ENCODE peak calls at places on chromosomes 11 and 22, in eight cellular contexts. Q, P, V, F, B, I, X and U are unnamed samples.

GRCh38 chr22:23520875-23521441 is 59.1 kb downstream of the IGLL1 start:
- DNase-seq in Q (peak), P (peak), V (peak), F (no peak), B (no peak), I (peak), X (no peak), U (no peak)

GRCh38 chr11:119861160-119861559 is 132.2 kb upstream of the NECTIN1 start:
- DNase-seq in Q (no peak), P (no peak), V (no peak), F (no peak), B (no peak), I (no peak), X (no peak), U (no peak)

GRCh38 chr11:82756765-82757650 is 23.3 kb upstream of the FAM181B start:
- DNase-seq in Q (no peak), P (no peak), V (no peak), F (no peak), B (no peak), I (no peak), X (no peak), U (no peak)

GRCh38 chr11:65433657-65434056 is 11.1 kb downstream of the NEAT1 start:
- DNase-seq in Q (no peak), P (no peak), V (no peak), F (no peak), B (no peak), I (no peak), X (no peak), U (no peak)

GRCh38 chr11:119046489-119046888 is 10.5 kb downstream of the HYOU1 start:
- DNase-seq in Q (no peak), P (no peak), V (no peak), F (no peak), B (no peak), I (no peak), X (no peak), U (no peak)

GRCh38 chr22:22785316-22786065 is 102.1 kb upstream of the IGLL5 start:
- DNase-seq in Q (no peak), P (no peak), V (no peak), F (no peak), B (no peak), I (no peak), X (no peak), U (no peak)

GRCh38 chr22:41603873-41604332 is 14.3 kb upstream of the PMM1 start:
- DNase-seq in Q (no peak), P (no peak), V (no peak), F (no peak), B (peak), I (no peak), X (peak), U (peak)

GRCh38 chr11:74226907-74227306 is 55.8 kb downstream of the PPME1 start:
- DNase-seq in Q (no peak), P (no peak), V (no peak), F (no peak), B (no peak), I (no peak), X (no peak), U (no peak)

GRCh38 chr11:97717922-97718321 is 1302.8 kb upstream of the CNTN5 start:
- DNase-seq in Q (no peak), P (no peak), V (no peak), F (no peak), B (no peak), I (no peak), X (no peak), U (no peak)

GRCh38 chr22:23532756-23533155 is 47.3 kb downstream of the IGLL1 start:
- DNase-seq in Q (no peak), P (no peak), V (no peak), F (peak), B (no peak), I (no peak), X (no peak), U (no peak)

GRCh38 chr22:32050678-32051515 is 7.8 kb downstream of the SLC5A1 start:
- DNase-seq in Q (no peak), P (peak), V (peak), F (no peak), B (no peak), I (peak), X (peak), U (peak)

GRCh38 chr11:134228625-134229024 is 4.2 kb downstream of the VPS26B start:
- DNase-seq in Q (no peak), P (no peak), V (peak), F (no peak), B (no peak), I (no peak), X (no peak), U (no peak)

GRCh38 chr11:69880803-69881445 is 61.7 kb upstream of the FGF3 start:
- DNase-seq in Q (no peak), P (no peak), V (no peak), F (peak), B (no peak), I (no peak), X (no peak), U (no peak)

GRCh38 chr22:50173221-50173982 is 2.9 kb downstream of the PANX2 start:
- DNase-seq in Q (no peak), P (no peak), V (no peak), F (peak), B (no peak), I (no peak), X (no peak), U (no peak)

GRCh38 chr22:24434472-24435322 is 7.3 kb downstream of the ADORA2A start:
- DNase-seq in Q (no peak), P (peak), V (no peak), F (peak), B (peak), I (no peak), X (peak), U (peak)